ENCODE peak calls at places on chromosomes 6 and 20, in seven cellular contexts. H is fibroblast of the conjunctiva; Y is cerebellar cortex; M is stimulated activated CD4-positive, alpha-beta T cell treated with anti-CD3 and anti-CD28 coated beads, Interleukin-4, amount 100 ng/mL, for 24 hours; B is NCI-H2029; N is head of caudate nucleus; I is NCI-H345. L is an unnamed sample.

GRCh38 chr6:170151235-170152110 is 139.4 kb downstream of the DLL1 start:
- DNase-seq in H (no peak), Y (no peak), M (no peak), B (no peak), N (no peak), I (no peak), L (no peak)

GRCh38 chr6:166360243-166361079 is 18.1 kb upstream of the SFT2D1 start:
- DNase-seq in H (peak; percentile 9), Y (no peak), M (no peak), B (no peak), N (no peak), I (no peak), L (no peak)

GRCh38 chr6:99334526-99335127 is 14.8 kb downstream of the FAXC start:
- DNase-seq in H (peak; percentile 34), Y (peak; percentile 71), M (no peak), B (peak; percentile 32), N (no peak), I (peak; percentile 26), L (peak; percentile 62)

GRCh38 chr6:29926081-29926794 is 16.1 kb upstream of the HLA-A start:
- DNase-seq in H (no peak), Y (no peak), M (peak; percentile 57), B (no peak), N (no peak), I (no peak), L (no peak)

GRCh38 chr6:5094327-5094726 is 9.2 kb downstream of the PPP1R3G start:
- DNase-seq in H (peak; percentile 87), Y (no peak), M (no peak), B (no peak), N (no peak), I (no peak), L (no peak)

GRCh38 chr6:122730775-122731386 is 48.6 kb upstream of the FABP7 start:
- DNase-seq in H (peak; percentile 26), Y (peak; percentile 87), M (peak; percentile 5), B (peak; percentile 43), N (no peak), I (peak; percentile 72), L (peak; percentile 36)

GRCh38 chr20:62927128-62927705 is 912 bp upstream of the DIDO1 start:
- DNase-seq in H (no peak), Y (no peak), M (no peak), B (no peak), N (no peak), I (no peak), L (no peak)

GRCh38 chr6:18186033-18186432 is 30.8 kb downstream of the KDM1B start:
- DNase-seq in H (no peak), Y (no peak), M (no peak), B (no peak), N (no peak), I (no peak), L (no peak)

GRCh38 chr20:63082939-63083735 is 76.4 kb upstream of the BHLHE23 start:
- DNase-seq in H (no peak), Y (no peak), M (no peak), B (no peak), N (no peak), I (no peak), L (no peak)

GRCh38 chr20:47405775-47406325 is 49.4 kb upstream of the ZMYND8 start:
- DNase-seq in H (no peak), Y (no peak), M (no peak), B (no peak), N (no peak), I (no peak), L (no peak)

GRCh38 chr6:58113960-58114359 is 796.5 kb downstream of the PRIM2 start:
- DNase-seq in H (no peak), Y (no peak), M (no peak), B (no peak), N (no peak), I (peak; percentile 38), L (no peak)

GRCh38 chr20:37886851-37887297 is 16.1 kb upstream of the VSTM2L start:
- DNase-seq in H (no peak), Y (no peak), M (no peak), B (peak; percentile 56), N (no peak), I (no peak), L (no peak)

GRCh38 chr6:119609865-119610264 is 260.3 kb upstream of the MAN1A1 start:
- DNase-seq in H (no peak), Y (no peak), M (no peak), B (no peak), N (no peak), I (no peak), L (no peak)

GRCh38 chr6:117441824-117442264 is 16.1 kb upstream of the ROS1 start:
- DNase-seq in H (peak; percentile 56), Y (no peak), M (no peak), B (no peak), N (no peak), I (no peak), L (no peak)

GRCh38 chr6:12148317-12148801 is 136.2 kb downstream of the HIVEP1 start:
- DNase-seq in H (no peak), Y (no peak), M (no peak), B (no peak), N (no peak), I (no peak), L (no peak)

GRCh38 chr20:62363920-62364851 is 2.9 kb downstream of the LAMA5 start:
- DNase-seq in H (no peak), Y (no peak), M (no peak), B (no peak), N (no peak), I (no peak), L (no peak)

GRCh38 chr20:45288376-45288775 is 18.3 kb upstream of the RBPJL start:
- DNase-seq in H (no peak), Y (no peak), M (no peak), B (no peak), N (no peak), I (no peak), L (no peak)

GRCh38 chr20:52889225-52889624 is 82.9 kb upstream of the TSHZ2 start:
- DNase-seq in H (peak; percentile 6), Y (no peak), M (no peak), B (no peak), N (no peak), I (no peak), L (no peak)

GRCh38 chr6:155493694-155494143 is 38.1 kb upstream of the NOX3 start:
- DNase-seq in H (peak; percentile 99), Y (no peak), M (peak; percentile 46), B (no peak), N (no peak), I (no peak), L (peak; percentile 98)